ENCODE peak calls at places on chromosome 2, in five cellular contexts. Z, O, N, V and P are unnamed samples. For H3K4me1, the result is how much of the 10 kb centered on the place peaks cover.

GRCh38 chr2:64052468-64053241 is 33.4 kb upstream of the VPS54 start:
- DNase-seq in V (no peak), Z (peak), O (no peak), N (no peak), P (no peak)

GRCh38 chr2:156338578-156338977 is 6.1 kb upstream of the NR4A2 start:
- DNase-seq in Z (no peak), O (no peak), N (no peak), V (no peak), P (no peak)

GRCh38 chr2:120312861-120313694 is 32.9 kb upstream of the INHBB start:
- DNase-seq in V (no peak), Z (peak), N (peak), O (peak), P (peak)

GRCh38 chr2:73341039-73341438 is 44.6 kb upstream of the ALMS1 start:
- DNase-seq in V (no peak), Z (no peak), O (no peak), N (no peak), P (no peak)

GRCh38 chr2:192887296-192887695 is 692.6 kb upstream of the TMEFF2 start:
- DNase-seq in V (no peak), O (no peak), Z (no peak), N (no peak), P (no peak)

GRCh38 chr2:10316336-10316735 is 13.6 kb downstream of the HPCAL1 start:
- DNase-seq in N (no peak), Z (peak), V (no peak), O (no peak), P (no peak)

GRCh38 chr2:237695201-237695780 is 67.9 kb downstream of the LRRFIP1 start:
- DNase-seq in Z (peak), N (peak), O (peak), V (no peak), P (no peak)

GRCh38 chr2:624551-625347 is 52.5 kb downstream of the TMEM18 start:
- DNase-seq in V (no peak), O (no peak), Z (no peak), N (no peak), P (no peak)

GRCh38 chr2:178380763-178381162 is 70.2 kb downstream of the PRKRA start:
- DNase-seq in N (no peak), O (no peak), V (no peak), Z (no peak), P (no peak)

GRCh38 chr2:178700922-178701342 is 106.3 kb downstream of the TTN start:
- DNase-seq in V (no peak), O (no peak), Z (peak), N (peak), P (no peak)

GRCh38 chr2:10079192-10079930 is 850 bp downstream of the CYS1 start:
- DNase-seq in O (no peak), V (no peak), N (peak), Z (peak), P (peak)

GRCh38 chr2:12762976-12763375 is 46.2 kb downstream of the TRIB2 start:
- DNase-seq in N (no peak), Z (peak), V (no peak), O (no peak), P (no peak)

GRCh38 chr2:30230855-30231725 is at the start of gene LBH:
- DNase-seq in Z (peak), O (peak), N (peak), V (no peak), P (peak)

GRCh38 chr2:74833418-74834233 is at the start of gene HK2:
- DNase-seq in N (peak), O (peak), Z (peak), V (peak), P (peak)

GRCh38 chr2:112690853-112691390 is 29.9 kb upstream of the NT5DC4 start:
- DNase-seq in N (peak), V (no peak), O (peak), Z (peak), P (peak)

GRCh38 chr2:106537711-106538275 is 50.6 kb downstream of the CD8B2 start:
- DNase-seq in N (no peak), V (no peak), O (no peak), Z (no peak), P (no peak)

GRCh38 chr2:238811293-238811692 is 36.6 kb upstream of the TWIST2 start:
- DNase-seq in Z (no peak), O (no peak), N (no peak), V (no peak), P (no peak)

GRCh38 chr2:134260726-134261125 is 6.9 kb downstream of the MGAT5 start:
- DNase-seq in O (no peak), Z (peak), V (no peak), N (no peak), P (no peak)

GRCh38 chr2:235002198-235003095 is 50.6 kb downstream of the SH3BP4 start:
- DNase-seq in Z (peak), V (no peak), O (peak), N (no peak), P (no peak)

GRCh38 chr2:63842149-63843061 is 709 bp downstream of the UGP2 start:
- DNase-seq in Z (peak), O (peak), N (peak), V (no peak), P (peak)

GRCh38 chr2:38371235-38371634 is 5.8 kb downstream of the ATL2 start:
- DNase-seq in Z (no peak), O (no peak), N (no peak), V (no peak), P (no peak)

GRCh38 chr2:219724628-219725027 is 97.2 kb downstream of the SLC4A3 start:
- DNase-seq in V (no peak), N (no peak), Z (no peak), O (no peak), P (no peak)

GRCh38 chr2:186201371-186201770 is 284.7 kb upstream of the ZC3H15 start:
- DNase-seq in N (no peak), Z (peak), O (no peak), V (no peak), P (no peak)

GRCh38 chr2:102065675-102066252 is 74.0 kb downstream of the IL1R2 start:
- DNase-seq in N (peak), V (peak), Z (peak), O (no peak), P (peak)

GRCh38 chr2:85744771-85745601 is 8.8 kb upstream of the ATOH8 start:
- DNase-seq in O (no peak), N (no peak), V (no peak), Z (peak), P (no peak)

GRCh38 chr2:229154381-229154780 is 116.7 kb downstream of the PID1 start:
- DNase-seq in V (no peak), N (no peak), O (no peak), Z (peak), P (no peak)

GRCh38 chr2:101188683-101189405 is 37.7 kb upstream of the TBC1D8 start:
- DNase-seq in V (no peak), N (peak), O (peak), Z (peak), P (peak)

GRCh38 chr2:76252704-76253103 is 542.0 kb upstream of the GCFC2 start:
- DNase-seq in Z (no peak), N (no peak), V (no peak), O (no peak), P (no peak)

GRCh38 chr2:228023619-228024018 is 152.2 kb downstream of the DAW1 start:
- DNase-seq in V (no peak), O (no peak), Z (no peak), N (peak), P (no peak)

GRCh38 chr2:100427627-100428258 is 10.3 kb upstream of the CHST10 start:
- DNase-seq in V (no peak), N (no peak), O (peak), Z (peak), P (no peak)

GRCh38 chr2:94984964-94985575 is 40.4 kb upstream of the MAL start:
- DNase-seq in N (no peak), O (no peak), Z (no peak), V (no peak), P (no peak)

DNA sequence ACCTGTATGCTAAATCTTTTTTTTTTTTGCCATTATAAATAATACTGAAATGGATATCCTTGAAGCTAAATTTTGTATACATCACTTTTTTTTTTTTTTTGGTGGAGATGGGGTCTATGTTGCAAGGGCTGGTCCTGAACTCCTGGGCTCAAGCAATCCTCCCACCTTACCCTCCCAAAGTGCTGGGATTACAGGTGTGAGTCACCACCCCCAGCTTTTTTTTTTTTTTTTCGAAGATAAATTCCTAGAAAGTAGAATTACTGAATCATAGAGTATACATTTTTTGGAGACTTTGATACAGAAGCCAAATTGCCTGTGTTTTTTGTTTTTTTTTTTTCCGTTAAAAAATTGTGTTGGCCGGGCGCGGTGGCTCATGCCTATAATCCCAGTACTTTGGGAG is 51.0 kb upstream of the MCFD2 start:
- DNase-seq in V (no peak), N (no peak), Z (no peak), O (no peak), P (no peak)
- H3K4me1 ChIP-seq in V (half or more), N (half or more), Z (under half), O (under half), P (half or more)

DNA sequence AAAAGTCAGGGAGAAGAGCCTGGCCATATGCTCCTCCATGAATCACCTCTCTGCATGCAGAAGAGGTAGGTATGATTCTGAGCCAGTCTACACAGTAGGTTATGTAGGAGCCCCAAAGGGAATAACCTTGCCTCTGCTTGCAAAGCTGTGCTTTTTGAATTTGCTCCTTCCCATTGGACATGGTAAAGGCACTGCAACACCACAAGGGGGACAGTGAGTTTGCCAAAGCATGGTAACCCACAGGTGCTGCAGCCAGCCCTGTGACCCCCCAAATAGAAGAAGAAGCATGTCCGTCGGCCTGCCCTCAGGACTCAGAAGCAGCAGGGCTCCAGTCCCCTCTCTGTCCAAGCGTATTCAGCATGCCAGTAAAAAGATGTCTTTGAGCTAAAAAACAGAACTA is 51.0 kb upstream of the BCL2L11 start:
- DNase-seq in O (no peak), Z (no peak), N (no peak), V (no peak), P (no peak)
- TF ChIP-seq CTCF in O (no peak), Z (peak), N (no peak), V (no peak), P (peak)

GRCh38 chr2:127416486-127417001 is 1.7 kb upstream of the PROC start:
- DNase-seq in V (no peak), Z (no peak), N (no peak), O (no peak), P (no peak)
- H3K4me1 ChIP-seq in V (under half), Z (under half), N (under half), O (under half), P (under half)

DNA sequence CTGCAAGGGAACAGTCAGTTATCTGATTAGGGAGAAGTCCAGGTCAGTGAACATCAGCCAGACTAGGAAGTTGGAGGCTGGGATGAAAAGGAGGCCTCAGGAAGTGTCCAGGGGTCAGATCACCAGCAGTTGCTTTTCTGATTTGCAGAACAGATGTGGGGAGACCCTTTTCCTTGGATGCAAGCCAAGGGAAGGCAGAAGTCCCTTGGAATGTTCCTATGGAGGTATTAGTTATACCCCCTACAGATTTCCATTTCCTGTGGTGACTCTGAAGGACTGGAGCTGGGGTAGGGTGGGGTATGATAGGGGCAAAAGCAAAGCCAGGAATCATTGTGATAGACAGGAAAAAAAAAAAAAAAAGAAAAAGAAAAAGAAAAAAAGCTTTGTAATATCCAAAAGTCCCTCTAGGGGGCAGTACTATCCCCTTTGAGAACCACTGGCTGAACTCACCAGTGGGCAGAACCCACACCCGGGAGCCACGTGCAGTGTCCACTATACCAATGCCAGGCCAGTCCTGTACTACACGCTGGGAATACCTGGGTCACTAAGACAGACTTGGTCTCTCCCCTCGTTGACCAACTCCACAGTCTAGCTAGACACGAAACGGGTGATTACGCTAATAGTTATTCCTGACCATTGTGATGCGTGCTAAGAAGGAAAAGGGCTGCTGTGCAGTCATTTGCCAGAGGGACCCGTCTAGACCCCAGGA is 7.4 kb downstream of the DYSF start:
- DNase-seq in Z (no peak), N (peak), O (no peak), V (no peak), P (peak)
- TF ChIP-seq CTCF in Z (peak), N (peak), O (peak), V (peak), P (peak)

GRCh38 chr2:221353191-221353590 is 218.9 kb downstream of the EPHA4 start:
- DNase-seq in V (no peak), Z (no peak), N (no peak), O (no peak), P (no peak)
- H3K4me1 ChIP-seq in V (under half), Z (under half), N (under half), O (under half), P (under half)

GRCh38 chr2:65997941-65998340 is 437.0 kb upstream of the MEIS1 start:
- DNase-seq in N (no peak), V (no peak), Z (no peak), O (no peak), P (no peak)

GRCh38 chr2:66001538-66001937 is 433.4 kb upstream of the MEIS1 start:
- DNase-seq in O (no peak), N (no peak), Z (no peak), V (no peak), P (no peak)

GRCh38 chr2:66000888-66001287 is 434.0 kb upstream of the MEIS1 start:
- DNase-seq in V (no peak), N (no peak), O (no peak), Z (no peak), P (no peak)

GRCh38 chr2:65999103-65999502 is 435.8 kb upstream of the MEIS1 start:
- DNase-seq in V (no peak), O (no peak), Z (no peak), N (no peak), P (no peak)

DNA sequence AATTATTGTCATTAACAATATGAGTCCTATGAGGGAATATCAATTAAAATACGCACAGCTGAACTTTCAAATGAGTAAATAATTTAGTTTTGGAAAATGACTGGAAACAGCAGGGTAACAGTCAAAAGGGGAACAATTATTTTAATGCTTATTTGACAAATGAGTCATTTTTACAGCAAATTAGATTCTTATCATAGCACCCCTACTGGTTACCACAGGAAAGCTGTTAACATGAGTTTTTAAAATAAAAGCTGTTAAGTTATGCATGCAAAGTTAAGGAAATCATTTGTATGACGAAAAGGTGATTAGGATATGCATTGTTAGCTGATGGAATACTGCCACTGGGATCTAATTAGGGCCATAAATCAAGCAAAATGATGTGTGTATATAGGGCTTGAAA is 435.1 kb upstream of the MEIS1 start:
- DNase-seq in Z (no peak), O (no peak), V (no peak), N (no peak), P (no peak)
- TF ChIP-seq CTCF in Z (peak), O (no peak), V (peak), N (no peak), P (no peak)